ENCODE peak calls at places on chromosomes 7 and 10, in five cellular contexts. X, T, Y, C and V are unnamed samples.

GRCh38 chr7:26619348-26619747 is 245.0 kb downstream of the SKAP2 start:
- DNase-seq in X (no peak), T (no peak), Y (no peak), C (no peak), V (no peak)

GRCh38 chr10:30443049-30443448 is 9.1 kb downstream of the MAP3K8 start:
- DNase-seq in X (no peak), T (no peak), Y (no peak), C (no peak), V (no peak)

GRCh38 chr7:152341039-152341913 is 94.5 kb downstream of the KMT2C start:
- DNase-seq in X (peak), T (peak), Y (peak), C (peak), V (peak)

GRCh38 chr7:19958309-19958896 is 185.0 kb upstream of the TMEM196 start:
- DNase-seq in X (peak), T (no peak), Y (no peak), C (peak), V (peak)

GRCh38 chr7:157800281-157800680 is 463.5 kb downstream of the DNAJB6 start:
- DNase-seq in X (no peak), T (no peak), Y (no peak), C (no peak), V (no peak)

GRCh38 chr10:68625316-68625921 is 65.3 kb downstream of the TET1 start:
- DNase-seq in X (no peak), T (no peak), Y (no peak), C (no peak), V (no peak)

GRCh38 chr7:98619450-98620321 is 2.6 kb downstream of the NPTX2 start:
- DNase-seq in X (no peak), T (peak), Y (no peak), C (no peak), V (peak)

GRCh38 chr7:139328375-139328774 is 12.8 kb upstream of the FMC1 start:
- DNase-seq in X (no peak), T (no peak), Y (no peak), C (no peak), V (peak)

GRCh38 chr7:100679927-100680588 is 6.5 kb downstream of the GNB2 start:
- DNase-seq in X (no peak), T (no peak), Y (peak), C (no peak), V (no peak)

GRCh38 chr7:159023746-159024145 is 120.9 kb downstream of the VIPR2 start:
- DNase-seq in X (no peak), T (no peak), Y (no peak), C (no peak), V (no peak)

GRCh38 chr7:100127866-100128601 is 1.3 kb downstream of the MBLAC1 start:
- DNase-seq in X (no peak), T (peak), Y (peak), C (no peak), V (no peak)

GRCh38 chr7:4882169-4882741 is 1.3 kb downstream of the RADIL start:
- DNase-seq in X (peak), T (peak), Y (peak), C (no peak), V (no peak)

GRCh38 chr7:38607466-38607865 is 23.7 kb downstream of the AMPH start:
- DNase-seq in X (no peak), T (no peak), Y (no peak), C (no peak), V (no peak)

GRCh38 chr10:70617798-70618568 is 15.4 kb upstream of the PRF1 start:
- DNase-seq in X (no peak), T (no peak), Y (no peak), C (no peak), V (peak)

GRCh38 chr7:12269100-12269895 is 58.2 kb downstream of the TMEM106B start:
- DNase-seq in X (no peak), T (no peak), Y (no peak), C (no peak), V (no peak)

GRCh38 chr7:33190688-33191304 is 61.4 kb downstream of the BBS9 start:
- DNase-seq in X (no peak), T (no peak), Y (no peak), C (no peak), V (no peak)

GRCh38 chr10:114281461-114281860 is 42.4 kb downstream of the VWA2 start:
- DNase-seq in X (no peak), T (no peak), Y (no peak), C (no peak), V (no peak)

GRCh38 chr10:103669944-103670343 is 176.4 kb downstream of the NEURL1 start:
- DNase-seq in X (no peak), T (no peak), Y (no peak), C (no peak), V (no peak)

GRCh38 chr7:16961650-16962049 is 79.9 kb upstream of the AGR3 start:
- DNase-seq in X (no peak), T (no peak), Y (no peak), C (no peak), V (no peak)

GRCh38 chr7:30983042-30983913 is 19.5 kb downstream of the GHRHR start:
- DNase-seq in X (peak), T (peak), Y (peak), C (peak), V (peak)

GRCh38 chr7:30985756-30986155 is 22.0 kb downstream of the GHRHR start:
- DNase-seq in X (peak), T (no peak), Y (no peak), C (no peak), V (no peak)

GRCh38 chr7:30984359-30985107 is 20.8 kb downstream of the GHRHR start:
- DNase-seq in X (peak), T (peak), Y (no peak), C (peak), V (peak)

GRCh38 chr7:30986331-30986730 is 22.6 kb downstream of the GHRHR start:
- DNase-seq in X (no peak), T (no peak), Y (no peak), C (no peak), V (no peak)

DNA sequence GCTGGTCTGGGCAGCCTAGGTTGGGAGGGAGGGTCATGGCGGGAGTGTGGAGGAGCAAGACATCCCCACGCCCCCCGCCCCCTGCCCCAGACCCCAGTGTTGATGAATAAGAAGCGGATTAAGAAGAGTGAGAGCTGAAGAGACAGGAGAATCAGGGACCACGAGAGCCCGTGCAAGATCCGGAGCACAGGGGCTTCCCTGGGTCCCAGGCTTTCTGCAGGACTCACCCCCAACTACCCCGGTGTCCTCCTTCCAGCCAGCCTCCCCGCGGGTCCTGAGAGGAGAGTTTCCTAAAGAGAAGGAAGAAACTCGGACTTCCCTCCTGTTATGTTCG is 20.1 kb downstream of the GHRHR start:
- DNase-seq in X (no peak), T (no peak), Y (no peak), C (no peak), V (no peak)
- TF ChIP-seq CTCF in X (no peak), T (no peak), Y (no peak), C (no peak), V (no peak)

GRCh38 chr7:43112088-43112940 is at the start of gene HECW1:
- DNase-seq in X (no peak), T (peak), Y (no peak), C (no peak), V (no peak)

GRCh38 chr7:43112941-43113621 is 634 bp downstream of the HECW1 start:
- DNase-seq in X (peak), T (peak), Y (peak), C (no peak), V (peak)

GRCh38 chr7:43116451-43116850 is 4.0 kb downstream of the HECW1 start:
- DNase-seq in X (no peak), T (no peak), Y (no peak), C (no peak), V (no peak)

GRCh38 chr7:43113622-43114450 is 1.4 kb downstream of the HECW1 start:
- DNase-seq in X (no peak), T (peak), Y (no peak), C (no peak), V (no peak)

GRCh38 chr7:43114451-43114765 is 2.0 kb downstream of the HECW1 start:
- DNase-seq in X (no peak), T (no peak), Y (no peak), C (no peak), V (no peak)
- H3K4me3 ChIP-seq in X (no peak), T (peak), Y (no peak), C (no peak), V (no peak)

DNA sequence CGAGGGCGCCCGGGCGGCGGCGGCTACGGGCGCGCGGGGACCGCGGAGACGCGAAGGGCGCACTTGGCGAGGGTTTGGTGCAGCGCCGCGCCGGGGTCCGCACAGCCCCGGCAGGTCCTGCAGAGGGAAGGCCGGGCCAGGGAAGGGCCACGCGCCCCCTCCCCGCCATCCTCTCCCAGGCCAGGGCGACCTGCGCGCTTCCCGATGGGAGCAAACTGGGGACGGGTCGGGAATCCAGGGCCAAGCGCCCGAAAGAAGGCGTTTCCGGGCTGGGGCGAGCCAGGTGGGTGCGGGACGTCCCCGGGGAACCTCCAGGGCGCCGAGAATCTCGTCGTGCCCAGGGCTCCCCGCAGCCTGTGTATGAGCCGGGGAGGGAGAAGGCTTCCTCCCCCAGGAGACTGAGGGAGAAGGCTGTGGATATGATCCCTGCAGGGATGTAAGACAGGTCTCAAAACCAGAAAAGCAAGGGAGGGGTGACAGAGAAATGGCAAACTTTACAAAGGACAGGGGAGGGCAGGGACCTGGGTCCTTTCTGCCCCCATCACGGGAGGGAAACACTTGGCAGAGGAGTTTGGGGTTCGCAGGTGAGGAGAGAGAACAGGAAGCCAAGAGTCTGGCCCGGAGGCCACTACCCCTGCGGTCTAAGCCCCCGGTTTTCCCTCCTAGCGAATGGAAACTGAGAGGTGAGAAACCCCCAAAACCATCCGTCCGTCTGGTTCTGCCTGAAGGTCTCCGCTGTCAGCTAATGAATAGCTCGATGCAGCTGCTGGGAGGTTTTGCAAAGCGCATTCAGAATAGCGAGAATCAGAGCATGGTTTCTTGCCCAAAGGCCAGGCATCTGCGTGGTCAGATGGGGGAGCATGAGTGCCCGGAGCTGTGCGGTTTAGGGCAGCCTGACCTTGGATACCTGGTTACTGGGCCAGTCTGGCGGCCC is 674 bp downstream of the AMZ1 start:
- DNase-seq in X (no peak), T (peak), Y (no peak), C (no peak), V (no peak)
- TF ChIP-seq EZH2 in X (peak), T (peak), Y (no peak), C (no peak), V (peak)

DNA sequence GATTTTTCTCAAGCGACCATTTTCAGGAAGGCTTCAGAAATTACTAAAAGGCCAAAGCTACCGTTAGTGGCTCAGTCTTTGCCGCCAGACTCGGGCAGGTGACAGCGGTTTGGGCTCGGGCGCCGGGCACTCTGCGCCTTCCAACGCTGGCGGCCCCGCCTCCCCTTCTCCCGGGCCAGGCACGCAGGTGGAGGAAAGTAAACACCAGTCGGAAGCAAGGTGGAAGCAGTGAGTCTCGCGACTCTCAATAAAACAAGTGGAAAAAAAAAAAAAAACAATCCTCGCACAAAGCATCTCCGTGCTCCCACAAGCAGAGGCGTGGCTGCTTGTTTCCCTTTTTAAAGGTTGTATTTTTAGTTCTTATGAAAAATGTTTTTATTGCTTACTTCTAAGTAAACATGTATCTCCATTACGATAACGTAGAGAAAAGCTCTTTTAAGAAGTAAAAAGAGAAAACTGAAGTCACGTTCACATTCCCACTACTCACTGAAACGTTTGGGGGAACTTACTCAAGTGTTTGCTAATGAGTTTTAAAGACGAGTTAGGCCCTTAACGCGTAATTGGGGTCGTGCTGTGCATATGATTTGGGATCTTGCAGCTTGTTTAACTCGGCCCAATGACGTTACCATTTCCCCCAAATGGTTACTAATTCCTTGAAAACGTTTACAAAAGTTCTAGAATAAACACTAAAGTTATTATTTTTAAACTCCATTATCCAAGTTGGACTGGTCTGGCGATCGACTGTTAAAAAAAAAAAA is 904 bp downstream of the CDCA7L start:
- DNase-seq in X (peak), T (peak), Y (no peak), C (peak), V (peak)
- TF ChIP-seq CTCF in X (no peak), T (no peak), Y (no peak), C (no peak), V (no peak)

DNA sequence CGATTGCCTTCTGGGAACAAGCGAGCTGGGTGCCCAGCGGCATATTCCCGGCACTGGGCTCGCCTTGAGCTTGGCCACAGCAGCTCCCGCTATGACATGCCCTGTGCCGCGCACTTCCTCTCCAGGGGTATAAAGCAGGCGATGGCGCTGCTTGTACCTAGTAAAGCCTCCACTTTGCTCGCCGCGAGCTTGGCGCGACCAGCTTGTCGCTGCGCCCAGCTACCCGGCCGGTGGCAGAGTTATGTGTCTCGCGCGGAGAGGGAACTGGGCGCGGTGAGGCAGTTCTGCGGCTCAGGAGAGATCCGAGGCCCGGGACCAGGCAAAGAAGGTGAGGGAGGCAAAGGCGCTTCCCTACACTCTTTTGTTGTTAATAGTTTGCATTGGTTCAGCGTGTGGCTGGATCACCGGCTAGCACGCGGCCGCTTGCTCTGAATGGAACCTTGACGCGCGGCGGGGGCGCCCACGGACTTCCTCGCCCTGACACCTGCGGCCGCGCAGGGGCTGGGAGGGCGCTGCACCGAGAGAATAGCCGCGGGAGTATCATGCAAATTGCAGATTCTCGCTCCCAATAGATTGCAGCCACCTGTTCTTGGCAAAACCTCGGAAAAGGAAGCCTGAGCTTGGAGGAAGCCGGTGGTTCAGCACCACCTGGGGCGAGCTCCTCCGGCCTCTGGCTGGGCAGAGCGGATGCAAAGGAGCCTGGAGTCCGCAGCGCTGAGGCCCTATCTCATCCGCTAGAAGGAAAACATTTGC is 3.0 kb upstream of the BUB3 start:
- DNase-seq in X (peak), T (peak), Y (no peak), C (no peak), V (peak)
- H3K4me3 ChIP-seq in X (no peak), T (peak), Y (no peak), C (no peak), V (peak)

GRCh38 chr10:75433216-75433615 is 1.8 kb downstream of the LRMDA start:
- DNase-seq in X (no peak), T (no peak), Y (no peak), C (no peak), V (no peak)
- TF ChIP-seq EZH2 in X (no peak), T (peak), Y (no peak), C (no peak), V (no peak)

GRCh38 chr10:63887600-63888396 is 366.6 kb downstream of the REEP3 start:
- DNase-seq in X (no peak), T (no peak), Y (no peak), C (no peak), V (no peak)

GRCh38 chr10:63885159-63885558 is 364.0 kb downstream of the REEP3 start:
- DNase-seq in X (no peak), T (no peak), Y (no peak), C (no peak), V (no peak)

GRCh38 chr10:63889756-63890155 is 368.6 kb downstream of the REEP3 start:
- DNase-seq in X (no peak), T (no peak), Y (no peak), C (no peak), V (no peak)

GRCh38 chr10:63886281-63887025 is 365.3 kb downstream of the REEP3 start:
- DNase-seq in X (no peak), T (no peak), Y (no peak), C (no peak), V (no peak)

DNA sequence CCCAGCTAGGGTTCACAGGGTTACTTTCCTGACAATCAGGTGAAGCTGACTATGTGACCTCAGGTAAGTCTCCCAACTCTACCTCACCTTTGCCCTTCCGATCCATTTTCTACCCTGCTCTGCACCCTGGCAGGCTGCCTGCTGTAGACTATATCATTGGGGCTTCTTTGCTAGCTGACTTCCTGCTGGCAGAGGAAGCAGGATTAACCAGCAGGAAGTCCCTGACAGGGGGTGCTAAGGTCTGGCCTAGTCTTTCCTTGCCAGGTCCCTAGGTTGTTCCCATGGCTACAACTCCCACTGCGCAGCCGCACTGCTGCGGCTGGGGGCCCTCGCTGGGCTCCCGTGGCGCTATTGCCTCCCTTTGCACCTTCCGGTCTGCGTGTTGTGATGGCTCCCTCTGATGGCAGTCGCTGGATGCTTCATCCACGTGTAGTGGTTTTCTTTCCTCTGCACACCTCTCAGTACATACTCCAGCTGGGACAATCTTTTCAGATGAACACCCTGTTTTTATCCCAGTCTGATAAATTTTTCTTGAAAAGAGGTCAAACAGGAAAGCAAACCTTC is 365.9 kb downstream of the REEP3 start:
- DNase-seq in X (no peak), T (peak), Y (peak), C (peak), V (no peak)
- TF ChIP-seq CTCF in X (no peak), T (peak), Y (peak), C (peak), V (no peak)

DNA sequence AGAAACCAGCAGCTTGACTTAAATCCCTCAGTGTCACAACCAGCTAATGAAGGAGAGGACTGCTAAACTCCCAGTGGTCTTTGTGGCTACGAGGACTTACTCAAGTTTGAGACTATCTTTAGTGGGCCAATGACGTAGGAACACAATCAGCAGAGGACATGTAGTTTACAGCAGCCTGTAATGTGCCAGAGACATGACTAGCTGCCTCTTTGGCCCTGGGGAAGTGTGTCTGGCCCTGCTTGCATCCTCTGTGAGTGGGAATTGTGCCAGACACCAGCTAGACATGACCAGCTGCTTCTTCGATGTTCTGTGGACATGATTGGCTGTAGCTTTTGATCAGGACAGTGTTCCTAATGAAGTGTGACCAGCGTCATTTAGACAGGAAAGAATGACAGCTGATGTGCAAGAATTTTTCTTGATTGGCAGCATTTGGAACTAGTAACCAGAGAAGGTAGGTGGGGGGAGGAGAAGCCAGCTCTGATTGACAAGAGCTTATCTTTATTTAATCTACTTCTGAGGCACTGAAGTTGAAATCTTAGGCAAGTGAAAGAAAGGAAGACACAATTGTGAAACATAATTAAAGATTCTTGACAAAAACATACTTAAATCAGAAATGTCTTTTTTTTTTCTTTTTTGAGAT is 141.8 kb downstream of the AUTS2 start:
- DNase-seq in X (no peak), T (peak), Y (no peak), C (no peak), V (no peak)
- H3K4me3 ChIP-seq in X (no peak), T (no peak), Y (no peak), C (no peak), V (no peak)